ENCODE peak calls at places on chromosomes 7 and 10, in seven cellular contexts. R is GM23248, G is neural progenitor cell, B is hepatocyte, X is HCT116, I is PC-3, C is OCI-LY7. O is an unnamed sample.

GRCh38 chr10:93072713-93073538 is 767 bp upstream of the CYP26A1 start:
- DNase-seq in X (no peak), B (no peak), R (peak), I (no peak), G (peak), C (no peak), O (peak)

GRCh38 chr7:149670288-149670687 is 103.1 kb downstream of the ZNF467 start:
- DNase-seq in R (peak), G (no peak), B (peak), X (no peak), C (no peak), I (peak), O (no peak)

GRCh38 chr7:134766779-134767566 is 12.5 kb upstream of the CALD1 start:
- DNase-seq in G (no peak), I (no peak), C (peak), B (no peak), R (peak), X (no peak), O (no peak)

GRCh38 chr7:5773661-5774086 is 7.8 kb downstream of the RNF216 start:
- DNase-seq in G (no peak), X (peak), R (peak), C (no peak), B (peak), I (peak), O (no peak)

GRCh38 chr7:139711991-139712753 is 65.6 kb downstream of the HIPK2 start:
- DNase-seq in B (no peak), I (no peak), R (no peak), G (peak), C (no peak), X (no peak), O (no peak)

GRCh38 chr10:121926157-121926556 is 1.7 kb downstream of the ATE1 start:
- DNase-seq in I (no peak), X (no peak), C (no peak), G (no peak), B (no peak), R (peak), O (no peak)

GRCh38 chr7:151775547-151776443 is 101.1 kb downstream of the PRKAG2 start:
- DNase-seq in G (no peak), C (no peak), I (no peak), R (no peak), X (no peak), B (no peak), O (no peak)

GRCh38 chr10:73083234-73083633 is 13.4 kb downstream of the P4HA1 start:
- DNase-seq in X (no peak), G (no peak), B (no peak), C (no peak), R (peak), I (no peak), O (no peak)

GRCh38 chr7:137642467-137642866 is 204.3 kb downstream of the DGKI start:
- DNase-seq in R (peak), X (no peak), I (peak), G (no peak), B (no peak), C (no peak), O (no peak)

DNA sequence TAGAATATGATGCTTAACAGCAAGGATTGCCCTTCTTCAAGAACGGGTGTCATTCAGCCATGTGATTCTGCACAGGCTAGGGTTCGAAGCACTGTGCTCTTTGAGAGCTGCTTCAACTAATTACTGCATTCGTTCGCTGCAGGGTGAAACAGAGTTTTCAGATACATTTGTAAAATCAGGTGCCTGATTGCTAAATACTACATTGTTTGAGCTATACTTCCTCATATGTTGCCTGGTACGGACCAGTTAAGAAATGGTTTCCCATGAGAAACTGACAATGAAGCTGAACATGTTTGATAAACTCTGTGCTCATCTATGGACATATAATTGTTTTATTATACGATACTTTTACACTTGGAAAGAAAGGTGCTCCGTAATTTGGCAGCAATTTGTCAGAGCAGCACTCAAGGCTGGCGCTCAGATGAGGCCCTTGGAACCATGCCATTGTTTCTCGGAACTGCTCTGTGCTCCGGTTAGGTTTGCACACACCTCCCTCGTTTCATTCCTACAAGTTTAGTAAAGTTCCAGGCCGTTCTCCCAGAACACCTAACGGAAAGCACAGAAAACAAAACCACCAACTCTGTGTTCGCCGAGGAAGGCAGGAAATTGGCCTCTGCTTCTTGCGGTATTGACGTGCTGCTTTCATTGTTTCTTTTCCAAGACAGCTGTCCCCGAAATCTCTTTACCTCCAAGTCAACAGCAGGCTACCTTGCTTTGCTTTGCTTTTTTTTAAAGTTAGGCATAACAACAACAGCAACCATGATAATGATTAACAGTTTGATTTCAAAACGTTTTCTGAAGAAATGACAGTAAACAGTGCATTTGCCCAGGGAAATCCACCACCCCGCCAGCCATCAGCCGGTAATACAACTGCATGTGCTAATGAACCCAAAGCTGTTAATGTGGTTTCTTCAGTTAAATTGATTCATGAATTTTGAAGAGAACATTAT is 206.9 kb downstream of the EBF3 start:
- DNase-seq in I (no peak), B (no peak), C (no peak), X (no peak), R (peak), G (no peak), O (no peak)
- TF ChIP-seq EZH2phosphoT487 in I (no peak), B (no peak), C (no peak), X (no peak), R (no peak), G (no peak), O (no peak)

GRCh38 chr10:103572597-103573321 is 79.3 kb downstream of the NEURL1 start:
- DNase-seq in C (no peak), B (no peak), R (peak), I (peak), G (no peak), X (no peak), O (no peak)
- H3K4me2 ChIP-seq in C (no peak), B (no peak), R (no peak), I (peak), G (no peak), X (no peak), O (no peak)

GRCh38 chr7:22667187-22667561 is 59.8 kb upstream of the IL6 start:
- DNase-seq in I (no peak), C (no peak), B (no peak), R (no peak), G (no peak), X (no peak), O (no peak)

GRCh38 chr7:22664988-22665798 is 61.8 kb upstream of the IL6 start:
- DNase-seq in X (no peak), G (no peak), I (no peak), B (no peak), C (no peak), R (no peak), O (no peak)

GRCh38 chr7:22667562-22668239 is 59.3 kb upstream of the IL6 start:
- DNase-seq in R (peak), I (peak), X (peak), G (no peak), B (peak), C (no peak), O (no peak)

GRCh38 chr7:22666732-22667131 is 60.3 kb upstream of the IL6 start:
- DNase-seq in G (no peak), R (peak), X (no peak), B (no peak), C (no peak), I (peak), O (no peak)

GRCh38 chr7:22665816-22666375 is 61.1 kb upstream of the IL6 start:
- DNase-seq in G (no peak), I (peak), B (no peak), C (no peak), X (no peak), R (peak), O (no peak)
- TF ChIP-seq EZH2phosphoT487 in G (no peak), I (no peak), B (no peak), C (no peak), X (no peak), R (no peak), O (no peak)

GRCh38 chr10:17244712-17245365 is 16.8 kb downstream of the VIM start:
- DNase-seq in G (no peak), R (peak), B (no peak), X (no peak), I (no peak), C (no peak), O (no peak)
- H3K4me2 ChIP-seq in G (no peak), R (no peak), B (no peak), X (no peak), I (no peak), C (no peak), O (no peak)

DNA sequence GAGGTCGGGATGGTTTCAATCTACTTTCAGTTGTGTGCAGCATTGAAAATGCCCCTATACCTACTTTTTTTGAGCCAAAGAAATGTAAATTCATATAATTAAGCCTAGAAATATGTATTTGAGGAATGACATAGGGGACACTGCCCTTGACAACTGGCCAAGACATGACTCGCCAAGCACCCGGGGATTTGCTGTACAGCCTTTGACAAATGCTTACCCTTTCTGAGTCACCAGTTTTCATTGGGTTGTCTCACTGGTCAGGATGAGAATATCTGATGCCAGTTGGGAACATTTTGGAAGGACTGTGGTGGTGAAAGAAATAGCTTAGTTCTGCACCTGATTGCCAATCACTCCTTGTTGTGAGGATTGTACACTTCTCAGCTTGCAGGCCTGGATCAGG is 166.8 kb upstream of the HABP2 start:
- DNase-seq in B (no peak), R (peak), X (peak), G (no peak), C (no peak), I (peak), O (no peak)
- TF ChIP-seq EZH2phosphoT487 in B (no peak), R (no peak), X (no peak), G (no peak), C (no peak), I (no peak), O (no peak)

GRCh38 chr10:117217196-117217761 is 20.0 kb downstream of the KCNK18 start:
- DNase-seq in R (peak), X (no peak), B (peak), C (no peak), G (peak), I (peak), O (peak)
- H3K4me2 ChIP-seq in R (peak), X (peak), B (peak), C (peak), G (peak), I (peak), O (peak)

O was measured in MM.1S.